ENCODE peak calls at places on chromosomes 5 and 9, in ten cellular contexts. C, R, O, U, G, V, Q, Y, L and N are unnamed samples.

GRCh38 chr5:50325237-50325832 is 115.8 kb downstream of the EMB start:
- DNase-seq in C (peak), R (peak), O (peak), U (peak), G (peak), V (peak), Q (peak), Y (no peak), L (peak), N (no peak)

GRCh38 chr9:134563397-134563796 is 78.2 kb upstream of the COL5A1 start:
- DNase-seq in C (no peak), R (no peak), O (no peak), U (no peak), G (no peak), V (no peak), Q (no peak), Y (no peak), L (no peak), N (no peak)

GRCh38 chr5:6448622-6449464 is at the start of gene UBE2QL1:
- DNase-seq in C (no peak), R (peak), O (peak), U (peak), G (peak), V (peak), Q (no peak), Y (no peak), L (no peak), N (no peak)

GRCh38 chr5:57172466-57172961 is 1.3 kb upstream of the GPBP1 start:
- DNase-seq in C (no peak), R (no peak), O (peak), U (peak), G (peak), V (peak), Q (no peak), Y (no peak), L (no peak), N (peak)

GRCh38 chr9:7961076-7961475 is 161.5 kb upstream of the DMAC1 start:
- DNase-seq in C (no peak), R (peak), O (no peak), U (no peak), G (no peak), V (no peak), Q (no peak), Y (no peak), L (no peak), N (no peak)

GRCh38 chr5:74885170-74885569 is 19.0 kb upstream of the FAM169A start:
- DNase-seq in C (no peak), R (no peak), O (no peak), U (no peak), G (no peak), V (no peak), Q (no peak), Y (no peak), L (no peak), N (no peak)

GRCh38 chr9:5629312-5630037 is 568 bp downstream of the RIC1 start:
- DNase-seq in C (no peak), R (peak), O (peak), U (peak), G (peak), V (peak), Q (no peak), Y (peak), L (peak), N (peak)

GRCh38 chr5:78508231-78508765 is 140.3 kb downstream of the LHFPL2 start:
- DNase-seq in C (no peak), R (no peak), O (peak), U (no peak), G (peak), V (peak), Q (peak), Y (no peak), L (peak), N (peak)

GRCh38 chr5:25255128-25255527 is 610.4 kb upstream of the CDH10 start:
- DNase-seq in C (no peak), R (no peak), O (no peak), U (peak), G (no peak), V (no peak), Q (no peak), Y (no peak), L (no peak), N (no peak)

GRCh38 chr9:22052376-22052945 is 43.4 kb upstream of the CDKN2B start:
- DNase-seq in C (peak), R (no peak), O (peak), U (no peak), G (peak), V (peak), Q (peak), Y (no peak), L (no peak), N (peak)

GRCh38 chr5:151020304-151021031 is at the start of gene GPX3:
- DNase-seq in C (no peak), R (peak), O (peak), U (peak), G (peak), V (peak), Q (peak), Y (peak), L (no peak), N (peak)

GRCh38 chr9:4061717-4062116 is 238.2 kb downstream of the GLIS3 start:
- DNase-seq in C (no peak), R (no peak), O (no peak), U (no peak), G (no peak), V (no peak), Q (no peak), Y (no peak), L (no peak), N (no peak)

GRCh38 chr5:157431544-157432200 is 28.3 kb upstream of the NIPAL4 start:
- DNase-seq in C (peak), R (peak), O (peak), U (peak), G (peak), V (peak), Q (peak), Y (peak), L (no peak), N (no peak)

GRCh38 chr5:75054110-75054930 is 2.0 kb upstream of the GCNT4 start:
- DNase-seq in C (no peak), R (peak), O (peak), U (no peak), G (no peak), V (peak), Q (peak), Y (peak), L (no peak), N (peak)

GRCh38 chr9:5531251-5531972 is 21.1 kb downstream of the PDCD1LG2 start:
- DNase-seq in C (no peak), R (no peak), O (no peak), U (no peak), G (no peak), V (no peak), Q (no peak), Y (no peak), L (no peak), N (peak)

GRCh38 chr9:86557918-86558317 is 203.7 kb upstream of the TUT7 start:
- DNase-seq in C (no peak), R (no peak), O (no peak), U (no peak), G (no peak), V (no peak), Q (peak), Y (no peak), L (no peak), N (no peak)

GRCh38 chr5:68845121-68845520 is 248.7 kb upstream of the SLC30A5 start:
- DNase-seq in C (no peak), R (no peak), O (peak), U (no peak), G (no peak), V (peak), Q (no peak), Y (no peak), L (no peak), N (no peak)

GRCh38 chr9:125297917-125298316 is 36.3 kb downstream of the GAPVD1 start:
- DNase-seq in C (no peak), R (no peak), O (no peak), U (no peak), G (no peak), V (no peak), Q (no peak), Y (no peak), L (no peak), N (no peak)
- H3K27ac ChIP-seq in C (no peak), R (no peak), O (no peak), U (no peak), G (no peak), V (no peak), Q (no peak), Y (no peak), L (no peak), N (no peak)

DNA sequence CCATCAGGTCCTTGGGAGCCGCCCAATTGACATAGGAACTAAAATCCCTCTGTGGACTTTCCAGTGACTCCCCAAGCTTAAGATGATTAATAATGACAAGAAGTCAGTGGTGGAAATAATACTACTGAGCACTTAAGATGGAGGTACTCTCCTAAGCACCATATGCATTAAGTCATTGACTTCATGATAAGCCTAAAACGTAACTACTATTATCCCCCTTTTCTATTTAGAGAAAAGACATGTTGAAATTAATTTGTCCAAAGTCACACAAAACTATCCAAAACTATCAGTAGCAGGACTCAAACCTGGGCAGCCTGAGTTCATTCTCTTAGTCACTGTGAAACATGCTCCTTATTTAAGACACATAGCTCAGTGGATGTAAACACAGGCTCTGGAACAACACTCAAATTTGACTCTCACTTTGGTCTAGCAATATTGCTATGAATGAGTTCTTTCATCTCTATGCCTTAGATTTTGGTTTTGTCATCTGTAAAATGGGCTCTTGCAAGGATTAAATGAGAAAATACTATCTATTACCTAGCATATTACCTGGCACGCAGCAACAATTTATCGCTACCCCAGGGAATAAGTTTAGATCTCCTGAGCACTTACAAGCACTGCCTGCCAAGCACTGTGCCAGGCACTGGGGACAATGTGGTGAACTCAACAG is 9.5 kb downstream of the SPRY4 start:
- DNase-seq in C (no peak), R (no peak), O (no peak), U (no peak), G (peak), V (no peak), Q (peak), Y (no peak), L (no peak), N (no peak)
- H3K4me2 ChIP-seq in C (no peak), R (peak), O (peak), U (no peak), G (no peak), V (peak), Q (peak), Y (no peak), L (no peak), N (no peak)

DNA sequence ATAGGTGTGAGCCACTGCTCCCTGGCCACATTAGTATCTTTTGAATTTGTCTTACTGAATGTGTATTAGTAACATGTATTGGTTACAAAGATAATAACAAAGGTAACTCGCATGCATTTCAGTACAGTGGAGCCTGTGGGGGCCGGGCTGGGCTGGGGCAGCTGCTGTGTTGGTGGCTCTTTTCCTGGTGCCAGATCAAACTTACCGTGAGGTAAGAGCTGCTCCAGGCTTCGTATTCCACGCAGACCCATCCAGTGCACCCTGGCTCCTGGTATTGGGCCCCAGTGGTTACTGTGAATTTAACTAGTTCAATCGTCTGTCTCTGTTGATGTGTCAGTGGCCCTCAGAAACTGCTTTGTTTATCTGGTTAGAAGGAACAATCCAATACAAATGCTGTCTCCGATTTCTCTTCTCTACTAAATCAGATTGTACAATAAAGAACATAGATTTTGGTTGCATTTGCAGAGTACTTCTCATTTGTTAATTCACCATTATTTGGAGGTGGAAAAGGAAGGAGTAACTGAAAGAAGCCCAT is 15.6 kb downstream of the PRRC2B start:
- DNase-seq in C (no peak), R (no peak), O (no peak), U (no peak), G (no peak), V (no peak), Q (no peak), Y (no peak), L (no peak), N (no peak)
- H3K27ac ChIP-seq in C (no peak), R (peak), O (peak), U (no peak), G (no peak), V (peak), Q (no peak), Y (no peak), L (no peak), N (no peak)

DNA sequence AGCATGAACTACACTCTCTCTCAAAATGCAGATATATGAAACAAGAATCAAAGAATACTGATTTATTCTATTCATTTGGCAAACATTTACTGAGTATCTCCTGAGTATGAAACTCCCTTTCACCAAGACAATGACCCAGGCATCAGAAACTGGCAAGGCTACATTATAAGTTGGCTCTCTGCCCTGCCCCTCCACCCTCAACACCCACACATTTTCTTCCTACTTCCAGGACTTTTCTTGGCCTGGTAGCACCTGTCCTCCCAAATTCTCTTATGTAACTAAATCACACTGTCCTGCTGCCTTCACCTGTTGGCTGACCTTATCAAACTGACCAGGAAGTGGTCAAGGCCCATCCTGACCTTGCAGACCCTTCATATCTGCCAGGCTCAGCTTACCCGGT is 3.5 kb downstream of the RASEF start:
- DNase-seq in C (no peak), R (no peak), O (no peak), U (no peak), G (no peak), V (no peak), Q (no peak), Y (no peak), L (no peak), N (peak)
- H3K4me2 ChIP-seq in C (no peak), R (no peak), O (no peak), U (peak), G (no peak), V (no peak), Q (no peak), Y (no peak), L (no peak), N (peak)

GRCh38 chr9:37903831-37904646 is at the start of gene SLC25A51:
- DNase-seq in C (peak), R (peak), O (peak), U (peak), G (peak), V (peak), Q (peak), Y (peak), L (peak), N (peak)
- H3K27ac ChIP-seq in C (peak), R (peak), O (peak), U (peak), G (peak), V (peak), Q (peak), Y (peak), L (peak), N (peak)

DNA sequence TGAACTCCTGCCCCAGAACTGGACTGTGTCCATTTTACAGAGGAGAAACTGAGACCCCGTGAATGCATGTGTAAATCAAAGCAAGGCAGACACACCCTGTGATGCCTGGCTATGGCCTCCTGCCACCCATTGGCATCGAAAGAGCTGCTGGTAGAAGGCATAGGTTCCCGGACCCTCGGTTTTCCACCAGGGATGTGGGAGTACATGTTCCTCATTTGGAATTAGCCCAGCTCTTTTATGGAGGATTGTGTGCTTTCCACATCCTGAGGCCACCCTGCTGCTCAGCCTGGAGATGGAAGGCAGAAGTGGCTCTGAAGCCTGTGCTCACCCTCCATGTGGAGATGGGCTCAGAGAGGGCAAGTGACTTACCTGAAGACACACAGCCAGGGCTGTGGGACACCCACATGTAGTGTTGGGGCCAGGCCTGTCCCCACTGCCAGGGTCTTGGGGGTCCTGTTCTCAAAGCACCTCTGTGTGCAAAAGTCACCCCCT is 2.8 kb downstream of the SUSD3 start:
- DNase-seq in C (no peak), R (no peak), O (no peak), U (no peak), G (no peak), V (no peak), Q (no peak), Y (no peak), L (no peak), N (no peak)
- H3K4me2 ChIP-seq in C (peak), R (no peak), O (no peak), U (peak), G (no peak), V (peak), Q (no peak), Y (no peak), L (peak), N (no peak)

GRCh38 chr5:40405230-40405629 is 274.5 kb upstream of the PTGER4 start:
- DNase-seq in C (no peak), R (no peak), O (peak), U (peak), G (peak), V (no peak), Q (no peak), Y (no peak), L (no peak), N (no peak)

GRCh38 chr5:40409600-40409999 is 270.1 kb upstream of the PTGER4 start:
- DNase-seq in C (no peak), R (no peak), O (no peak), U (no peak), G (no peak), V (no peak), Q (no peak), Y (no peak), L (no peak), N (no peak)

GRCh38 chr5:40406426-40407211 is 273.1 kb upstream of the PTGER4 start:
- DNase-seq in C (no peak), R (no peak), O (peak), U (no peak), G (peak), V (no peak), Q (no peak), Y (no peak), L (no peak), N (no peak)

GRCh38 chr5:40404613-40405012 is 275.1 kb upstream of the PTGER4 start:
- DNase-seq in C (no peak), R (no peak), O (no peak), U (no peak), G (no peak), V (no peak), Q (no peak), Y (no peak), L (no peak), N (no peak)

DNA sequence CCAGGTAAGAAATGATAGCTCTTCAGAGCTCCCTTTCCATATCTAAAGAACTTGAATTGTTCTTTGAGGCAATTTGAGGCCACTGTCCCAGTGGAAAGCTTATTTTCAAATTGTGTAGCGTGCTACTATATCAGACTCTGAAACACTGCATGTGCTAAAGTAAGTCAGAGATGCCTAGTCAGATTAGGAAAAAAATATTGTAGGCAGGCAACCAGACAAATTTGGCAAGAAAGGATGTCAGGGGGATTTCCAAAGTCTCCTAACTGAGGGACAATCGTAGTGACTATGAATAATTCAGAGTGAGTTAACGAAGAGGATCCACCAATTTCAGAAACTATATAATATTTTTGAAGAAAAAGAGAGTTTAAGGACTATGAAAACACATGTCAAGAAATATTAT is 273.7 kb upstream of the PTGER4 start:
- DNase-seq in C (no peak), R (no peak), O (no peak), U (no peak), G (peak), V (no peak), Q (no peak), Y (no peak), L (no peak), N (peak)
- H3K27ac ChIP-seq in C (no peak), R (no peak), O (no peak), U (no peak), G (no peak), V (no peak), Q (no peak), Y (no peak), L (no peak), N (no peak)

DNA sequence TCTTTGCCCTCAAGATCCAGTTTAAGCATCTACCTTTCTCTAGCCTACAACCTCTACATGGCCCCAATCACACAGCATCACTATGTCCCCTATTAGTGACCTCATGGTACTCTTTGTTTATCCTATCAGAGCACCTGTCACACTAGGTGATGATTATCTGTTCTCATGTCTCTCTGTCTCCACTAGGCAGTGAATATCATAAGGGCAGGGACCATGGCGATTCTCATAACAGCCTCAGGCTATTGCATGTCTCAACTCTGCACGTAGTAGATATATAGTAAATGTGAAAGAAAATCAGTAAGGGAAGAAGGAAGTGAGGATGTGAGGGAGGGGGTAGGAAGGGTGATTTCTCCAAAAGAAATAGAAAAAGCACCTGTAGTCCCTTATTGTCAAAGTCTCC is 311.0 kb downstream of the NSG2 start:
- DNase-seq in C (no peak), R (no peak), O (no peak), U (no peak), G (no peak), V (no peak), Q (no peak), Y (no peak), L (no peak), N (no peak)
- H3K4me2 ChIP-seq in C (no peak), R (no peak), O (no peak), U (no peak), G (no peak), V (no peak), Q (no peak), Y (no peak), L (no peak), N (no peak)

DNA sequence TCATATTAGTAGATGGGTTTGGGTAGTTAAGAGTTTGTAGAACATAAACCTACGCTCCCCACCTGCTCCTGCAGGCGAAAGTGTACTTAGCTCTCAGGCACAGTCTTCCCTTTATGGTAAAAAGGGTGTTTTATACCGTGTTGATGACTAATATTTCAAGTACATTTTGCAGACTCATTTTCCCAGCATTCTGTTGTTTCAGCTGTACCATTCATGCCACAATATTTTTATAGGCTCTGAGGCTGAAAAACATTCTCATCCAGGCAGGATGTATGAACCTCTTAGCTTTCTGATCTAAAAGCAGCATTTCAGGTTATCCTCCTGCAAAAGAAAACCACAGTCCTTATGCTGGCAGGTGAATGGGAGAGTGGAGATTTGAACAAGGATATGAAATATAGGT is 231.4 kb downstream of the NR2F1-AS1 start:
- DNase-seq in C (no peak), R (no peak), O (peak), U (no peak), G (no peak), V (peak), Q (peak), Y (no peak), L (no peak), N (peak)
- H3K27ac ChIP-seq in C (no peak), R (no peak), O (no peak), U (no peak), G (no peak), V (no peak), Q (no peak), Y (no peak), L (no peak), N (peak)